ENCODE peak calls at places on chromosome 2, in five cellular contexts. One of them, this sample, is unnamed.

GRCh38 chr2:169823996-169824372 is 721 bp downstream of the METTL5 start:
- DNase-seq in spleen: no peak
- DNase-seq in AG04450: no peak
- DNase-seq in G401: no peak
- DNase-seq in GM13977: no peak
- DNase-seq in this sample: no peak

GRCh38 chr2:98522854-98523253 is 78.2 kb downstream of the INPP4A start:
- DNase-seq in GM13977: no peak
- DNase-seq in G401: no peak
- DNase-seq in AG04450: no peak
- DNase-seq in spleen: no peak
- DNase-seq in this sample: no peak

GRCh38 chr2:112175958-112176573 is 37.9 kb downstream of the FBLN7 start:
- DNase-seq in spleen: no peak
- DNase-seq in AG04450: no peak
- DNase-seq in G401: no peak
- DNase-seq in GM13977: no peak
- DNase-seq in this sample: no peak

GRCh38 chr2:163132850-163133249 is 294.3 kb upstream of the KCNH7 start:
- DNase-seq in spleen: no peak
- DNase-seq in GM13977: no peak
- DNase-seq in G401: peak; percentile 55
- DNase-seq in AG04450: no peak
- DNase-seq in this sample: no peak

GRCh38 chr2:102735431-102736130 is 26.2 kb upstream of the TMEM182 start:
- DNase-seq in spleen: no peak
- DNase-seq in AG04450: no peak
- DNase-seq in GM13977: no peak
- DNase-seq in G401: peak; percentile 57
- DNase-seq in this sample: peak; percentile 11

GRCh38 chr2:71951718-71952404 is 195.8 kb downstream of the CYP26B1 start:
- DNase-seq in spleen: no peak
- DNase-seq in GM13977: no peak
- DNase-seq in G401: no peak
- DNase-seq in AG04450: no peak
- DNase-seq in this sample: no peak

GRCh38 chr2:224008702-224009261 is 30.3 kb downstream of the SERPINE2 start:
- DNase-seq in AG04450: no peak
- DNase-seq in GM13977: no peak
- DNase-seq in spleen: no peak
- DNase-seq in G401: no peak
- DNase-seq in this sample: no peak

GRCh38 chr2:150520887-150521664 is 33.6 kb upstream of the RND3 start:
- DNase-seq in G401: no peak
- DNase-seq in AG04450: no peak
- DNase-seq in spleen: no peak
- DNase-seq in GM13977: no peak
- DNase-seq in this sample: no peak

GRCh38 chr2:241017228-241017940 is 19.0 kb downstream of the SNED1 start:
- DNase-seq in G401: no peak
- DNase-seq in AG04450: no peak
- DNase-seq in GM13977: no peak
- DNase-seq in spleen: no peak
- DNase-seq in this sample: no peak

This sample was measured in Ammon's horn.